ENCODE peak calls at places on chromosomes 12 and 14, in six cellular contexts. Y, J, U, A, F and B are unnamed samples.

GRCh38 chr12:71092290-71092689 is 65.5 kb downstream of the TSPAN8 start:
- DNase-seq in J (no peak), U (no peak), A (no peak), Y (no peak), F (no peak), B (no peak)

GRCh38 chr12:104303538-104304151 is at the start of gene EID3:
- DNase-seq in Y (peak; percentile 89), A (peak; percentile 74), U (peak; percentile 82), J (peak; percentile 80), F (peak; percentile 85), B (peak; percentile 87)

GRCh38 chr14:104196461-104197180 is 58.2 kb downstream of the KIF26A start:
- DNase-seq in A (no peak), U (no peak), J (no peak), Y (no peak), F (no peak), B (peak; percentile 26)

GRCh38 chr12:29023436-29024076 is 125.5 kb upstream of the FAR2 start:
- DNase-seq in F (no peak), A (no peak), J (no peak), Y (no peak), U (no peak), B (no peak)

GRCh38 chr12:26636710-26637328 is 196.2 kb downstream of the ITPR2 start:
- DNase-seq in J (no peak), A (peak; percentile 37), U (no peak), F (no peak), Y (no peak), B (no peak)

GRCh38 chr12:7058163-7058845 is 2.2 kb upstream of the C1S start:
- DNase-seq in J (no peak), A (no peak), Y (no peak), F (no peak), U (no peak), B (no peak)

GRCh38 chr14:99035712-99036593 is 236.0 kb downstream of the BCL11B start:
- DNase-seq in A (peak; percentile 97), Y (no peak), U (no peak), F (no peak), J (peak; percentile 92), B (no peak)

GRCh38 chr14:28012629-28013415 is 753.8 kb upstream of the FOXG1 start:
- DNase-seq in J (no peak), A (no peak), U (no peak), Y (no peak), F (no peak), B (no peak)

GRCh38 chr12:19125325-19125724 is 4.2 kb upstream of the PLEKHA5 start:
- DNase-seq in A (peak; percentile 9), Y (no peak), J (no peak), U (no peak), F (no peak), B (no peak)

GRCh38 chr14:100679707-100680438 is 46.8 kb upstream of the DLK1 start:
- DNase-seq in U (no peak), F (no peak), J (no peak), Y (no peak), A (no peak), B (no peak)

GRCh38 chr12:24078318-24078765 is 128.9 kb upstream of the SOX5 start:
- DNase-seq in J (no peak), Y (no peak), F (no peak), U (no peak), A (no peak), B (no peak)

GRCh38 chr12:28759334-28759733 is 389.7 kb upstream of the FAR2 start:
- DNase-seq in A (peak; percentile 33), Y (no peak), J (no peak), F (no peak), U (no peak), B (no peak)

GRCh38 chr12:42201061-42201460 is 37.0 kb downstream of the YAF2 start:
- DNase-seq in A (no peak), U (no peak), F (no peak), J (no peak), Y (no peak), B (no peak)

GRCh38 chr14:85247071-85247470 is 282.9 kb upstream of the FLRT2 start:
- DNase-seq in U (no peak), F (no peak), J (no peak), A (no peak), Y (no peak), B (no peak)

GRCh38 chr14:91277546-91278382 is 33.3 kb upstream of the GPR68 start:
- DNase-seq in Y (no peak), U (no peak), A (peak; percentile 28), F (no peak), J (no peak), B (no peak)

GRCh38 chr14:24673059-24673458 is 39.1 kb upstream of the GZMB start:
- DNase-seq in U (no peak), J (no peak), A (no peak), Y (peak; percentile 64), F (no peak), B (peak; percentile 56)

GRCh38 chr12:109567296-109567695 is 6.0 kb downstream of the MMAB start:
- DNase-seq in U (no peak), F (no peak), A (no peak), Y (no peak), J (no peak), B (no peak)